ENCODE peak calls at places on chromosomes 4 and X, in four cellular contexts. D, J, T and M are unnamed samples.

GRCh38 chrX:8144925-8145324 is 26.1 kb downstream of the VCX2 start:
- DNase-seq in J (no peak), T (no peak), D (no peak), M (no peak)

GRCh38 chr4:105022811-105023667 is 123.6 kb upstream of the TET2 start:
- DNase-seq in D (peak), T (no peak), J (no peak), M (no peak)

GRCh38 chr4:87108142-87108546 is 112.3 kb downstream of the KLHL8 start:
- DNase-seq in D (peak), J (no peak), T (no peak), M (no peak)

GRCh38 chrX:150694738-150695410 is 1.7 kb downstream of the MTMR1 start:
- DNase-seq in J (no peak), D (no peak), T (no peak), M (no peak)

GRCh38 chrX:340641-341423 is 22.2 kb upstream of the GTPBP6 start:
- DNase-seq in D (no peak), J (no peak), T (no peak), M (no peak)

GRCh38 chrX:149124526-149125108 is 380.5 kb downstream of the IDS start:
- DNase-seq in J (no peak), D (no peak), T (no peak), M (no peak)

GRCh38 chrX:153921070-153921469 is 5.0 kb downstream of the ARHGAP4 start:
- DNase-seq in D (no peak), T (no peak), J (no peak), M (no peak)

GRCh38 chr4:72320185-72320948 is 248.7 kb downstream of the ADAMTS3 start:
- DNase-seq in T (no peak), D (no peak), J (no peak), M (no peak)

GRCh38 chrX:105480646-105481310 is 260.3 kb upstream of the TEX13A start:
- DNase-seq in D (no peak), T (no peak), J (no peak), M (no peak)

GRCh38 chrX:9942086-9942485 is 25.1 kb upstream of the CLDN34 start:
- DNase-seq in D (no peak), J (no peak), T (no peak), M (no peak)

GRCh38 chrX:121308276-121308805 is 260.9 kb downstream of the GLUD2 start:
- DNase-seq in D (peak), J (no peak), T (no peak), M (no peak)

GRCh38 chrX:141185366-141185765 is 8.4 kb upstream of the LDOC1 start:
- DNase-seq in T (no peak), J (no peak), D (no peak), M (no peak)

GRCh38 chrX:43969504-43970501 is 3.4 kb downstream of the NDP start:
- DNase-seq in D (no peak), T (no peak), J (no peak), M (no peak)

GRCh38 chr4:170386974-170387373 is 297.2 kb upstream of the AADAT start:
- DNase-seq in D (no peak), J (no peak), T (no peak), M (no peak)

GRCh38 chr4:113707013-113707412 is 54.5 kb downstream of the CAMK2D start:
- DNase-seq in T (no peak), J (no peak), D (no peak), M (no peak)

GRCh38 chr4:172042714-172043114 is 229.5 kb downstream of the GALNTL6 start:
- DNase-seq in J (no peak), T (no peak), D (peak), M (no peak)

GRCh38 chrX:70292788-70293187 is 2.9 kb downstream of the KIF4A start:
- DNase-seq in D (no peak), J (no peak), T (no peak), M (no peak)

GRCh38 chrX:130385520-130385919 is at the start of gene GPR119:
- DNase-seq in T (no peak), D (no peak), J (no peak), M (no peak)

GRCh38 chr4:4640692-4641091 is 98.8 kb upstream of the STX18 start:
- DNase-seq in T (no peak), D (no peak), J (no peak), M (no peak)

GRCh38 chrX:44651347-44651746 is 108.7 kb upstream of the FUNDC1 start:
- DNase-seq in T (no peak), J (no peak), D (peak), M (no peak)

GRCh38 chr4:168787801-168788200 is 222.3 kb downstream of the CBR4 start:
- DNase-seq in D (peak), T (no peak), J (no peak), M (no peak)

GRCh38 chr4:183284965-183285364 is 35.1 kb downstream of the CLDN22 start:
- DNase-seq in J (no peak), T (no peak), D (no peak), M (no peak)

GRCh38 chr4:1055721-1056590 is 44.5 kb downstream of the FGFRL1 start:
- DNase-seq in T (no peak), D (no peak), J (no peak), M (peak)

GRCh38 chr4:968221-968620 is 5.1 kb downstream of the DGKQ start:
- DNase-seq in D (no peak), T (no peak), J (no peak), M (no peak)

GRCh38 chrX:96564595-96564994 is 120.0 kb upstream of the DIAPH2 start:
- DNase-seq in T (no peak), J (no peak), D (no peak), M (no peak)

GRCh38 chr4:108060164-108060563 is 70.5 kb downstream of the HADH start:
- DNase-seq in D (peak), J (no peak), T (no peak), M (peak)

GRCh38 chr4:8320386-8320750 is 50.8 kb downstream of the HTRA3 start:
- DNase-seq in J (peak), D (no peak), T (no peak), M (no peak)
- H3K27ac ChIP-seq in J (peak), D (no peak), T (no peak), M (peak)

DNA sequence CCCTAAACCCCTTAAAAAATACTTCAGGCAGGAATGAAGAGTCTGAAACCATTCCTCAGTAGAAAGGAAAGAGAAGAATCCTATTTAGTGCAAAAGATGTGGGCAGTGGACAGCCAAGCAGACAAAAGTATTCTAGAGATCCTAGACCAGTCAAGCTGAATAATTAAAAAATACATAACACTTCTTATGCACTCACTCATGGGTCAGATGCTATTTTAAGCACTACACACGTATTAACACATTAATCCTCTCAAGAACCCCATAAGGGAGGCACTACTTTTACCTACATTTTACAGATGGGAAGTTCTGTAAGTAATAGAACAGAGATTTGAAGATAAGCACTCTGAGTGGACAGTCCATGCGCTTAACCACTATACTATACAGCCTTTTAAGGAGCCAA is 5.9 kb downstream of the TAB3 start:
- DNase-seq in T (no peak), D (no peak), J (no peak), M (no peak)
- TF ChIP-seq CTCF in T (no peak), D (no peak), J (no peak), M (no peak)

GRCh38 chrX:103669745-103670144 is 16.8 kb downstream of the MORF4L2 start:
- DNase-seq in D (no peak), J (no peak), T (no peak), M (no peak)

GRCh38 chrX:103666202-103667107 is 20.0 kb downstream of the MORF4L2 start:
- DNase-seq in T (no peak), J (no peak), D (no peak), M (no peak)

GRCh38 chrX:103663921-103664320 is 22.6 kb downstream of the MORF4L2 start:
- DNase-seq in T (no peak), J (no peak), D (no peak), M (no peak)

GRCh38 chrX:103658681-103659433 is 27.6 kb downstream of the MORF4L2 start:
- DNase-seq in T (no peak), J (no peak), D (peak), M (no peak)

GRCh38 chrX:103664363-103664762 is 22.1 kb downstream of the MORF4L2 start:
- DNase-seq in J (no peak), D (no peak), T (no peak), M (no peak)
- H3K4me3 ChIP-seq in J (no peak), D (no peak), T (no peak), M (no peak)

DNA sequence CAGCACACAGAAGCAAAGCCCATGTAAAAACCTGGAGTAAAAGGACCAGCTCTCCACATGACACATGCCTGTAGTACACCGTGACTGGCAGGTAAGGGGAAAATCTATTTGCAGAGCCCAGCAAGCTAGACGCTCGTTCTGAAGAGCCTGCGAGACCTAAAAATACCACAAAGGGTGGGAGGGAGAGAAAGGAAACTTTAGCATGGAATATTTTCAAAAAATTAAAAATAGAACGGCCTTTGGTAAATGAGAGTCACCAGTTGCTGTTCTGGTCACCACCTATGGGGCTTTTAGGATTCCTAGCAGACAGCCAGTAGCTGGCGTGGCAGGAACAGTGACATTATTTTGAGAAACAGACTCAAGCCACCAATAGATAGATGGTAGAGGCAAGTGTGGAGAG is 115.5 kb downstream of the MID1IP1 start:
- DNase-seq in D (no peak), T (no peak), J (no peak), M (no peak)
- H3K27ac ChIP-seq in D (no peak), T (no peak), J (no peak), M (no peak)